ENCODE peak calls at places on chromosomes 12 and 14, in six cellular contexts. S is brain microvascular endothelial cell, A is body of pancreas, X is heart left ventricle, V is stomach, U is ovary. G is an unnamed sample.

GRCh38 chr12:131893605-131894312 is 663 bp upstream of the ULK1 start:
- DNase-seq in S (no peak), A (no peak), X (no peak), V (no peak), U (no peak), G (no peak)

GRCh38 chr14:72104011-72104613 is 171.9 kb downstream of the RGS6 start:
- DNase-seq in S (peak; percentile 2), A (peak; percentile 13), X (no peak), V (no peak), U (no peak), G (no peak)

GRCh38 chr12:32828552-32828951 is 68.0 kb downstream of the PKP2 start:
- DNase-seq in S (no peak), A (no peak), X (no peak), V (no peak), U (no peak), G (no peak)

GRCh38 chr12:42332301-42332894 is 6.4 kb downstream of the PPHLN1 start:
- DNase-seq in S (peak; percentile 42), A (peak; percentile 50), X (no peak), V (no peak), U (no peak), G (no peak)

GRCh38 chr12:124428136-124428791 is 133.4 kb downstream of the RFLNA start:
- DNase-seq in S (peak; percentile 66), A (peak; percentile 73), X (peak; percentile 67), V (no peak), U (peak; percentile 70), G (peak; percentile 80)

GRCh38 chr12:116609715-116610114 is 50.5 kb downstream of the MAP1LC3B2 start:
- DNase-seq in S (no peak), A (no peak), X (no peak), V (no peak), U (no peak), G (no peak)

GRCh38 chr12:47223848-47224213 is 144.1 kb upstream of the AMIGO2 start:
- DNase-seq in S (no peak), A (peak; percentile 62), X (peak; percentile 53), V (peak; percentile 52), U (peak; percentile 73), G (no peak)

GRCh38 chr12:59620326-59620725 is 24.5 kb downstream of the SLC16A7 start:
- DNase-seq in S (no peak), A (no peak), X (no peak), V (no peak), U (no peak), G (no peak)

GRCh38 chr14:92224348-92224954 is 98.5 kb upstream of the SLC24A4 start:
- DNase-seq in S (no peak), A (no peak), X (no peak), V (no peak), U (no peak), G (no peak)

GRCh38 chr14:58341152-58341748 is 42.9 kb downstream of the ARID4A start:
- DNase-seq in S (no peak), A (no peak), X (no peak), V (no peak), U (no peak), G (no peak)

GRCh38 chr12:115259968-115260806 is 576.2 kb upstream of the TBX3 start:
- DNase-seq in S (no peak), A (no peak), X (no peak), V (no peak), U (no peak), G (no peak)

GRCh38 chr12:123733243-123733642 is 21.1 kb downstream of the ATP6V0A2 start:
- DNase-seq in S (no peak), A (no peak), X (no peak), V (no peak), U (no peak), G (no peak)

GRCh38 chr12:46788247-46788887 is 37.4 kb downstream of the SLC38A4 start:
- DNase-seq in S (no peak), A (peak; percentile 8), X (no peak), V (no peak), U (no peak), G (no peak)

GRCh38 chr14:59627011-59627520 is 50.5 kb upstream of the CCDC175 start:
- DNase-seq in S (no peak), A (no peak), X (no peak), V (no peak), U (no peak), G (no peak)

GRCh38 chr14:79516009-79516408 is 695.3 kb downstream of the DIO2 start:
- DNase-seq in S (no peak), A (no peak), X (no peak), V (no peak), U (no peak), G (no peak)

GRCh38 chr14:101082436-101083384 is 179.2 kb upstream of the RTL1 start:
- DNase-seq in S (no peak), A (no peak), X (no peak), V (peak; percentile 17), U (no peak), G (peak; percentile 16)

GRCh38 chr12:114623737-114624136 is 60.2 kb downstream of the TBX3 start:
- DNase-seq in S (no peak), A (no peak), X (no peak), V (no peak), U (no peak), G (no peak)

GRCh38 chr14:101135796-101136742 is 232.5 kb upstream of the RTL1 start:
- DNase-seq in S (no peak), A (no peak), X (no peak), V (peak; percentile 14), U (peak; percentile 21), G (peak; percentile 47)

GRCh38 chr14:32252030-32252670 is 49.1 kb upstream of the RNU6-8 start:
- DNase-seq in S (peak; percentile 78), A (peak; percentile 79), X (no peak), V (peak; percentile 43), U (no peak), G (peak; percentile 68)

GRCh38 chr12:11510671-11511070 is 115.3 kb upstream of the PRB2 start:
- DNase-seq in S (peak; percentile 50), A (no peak), X (no peak), V (no peak), U (no peak), G (no peak)

GRCh38 chr14:90301580-90302181 is 30.1 kb downstream of the NRDE2 start:
- DNase-seq in S (peak; percentile 45), A (no peak), X (no peak), V (no peak), U (no peak), G (no peak)

DNA sequence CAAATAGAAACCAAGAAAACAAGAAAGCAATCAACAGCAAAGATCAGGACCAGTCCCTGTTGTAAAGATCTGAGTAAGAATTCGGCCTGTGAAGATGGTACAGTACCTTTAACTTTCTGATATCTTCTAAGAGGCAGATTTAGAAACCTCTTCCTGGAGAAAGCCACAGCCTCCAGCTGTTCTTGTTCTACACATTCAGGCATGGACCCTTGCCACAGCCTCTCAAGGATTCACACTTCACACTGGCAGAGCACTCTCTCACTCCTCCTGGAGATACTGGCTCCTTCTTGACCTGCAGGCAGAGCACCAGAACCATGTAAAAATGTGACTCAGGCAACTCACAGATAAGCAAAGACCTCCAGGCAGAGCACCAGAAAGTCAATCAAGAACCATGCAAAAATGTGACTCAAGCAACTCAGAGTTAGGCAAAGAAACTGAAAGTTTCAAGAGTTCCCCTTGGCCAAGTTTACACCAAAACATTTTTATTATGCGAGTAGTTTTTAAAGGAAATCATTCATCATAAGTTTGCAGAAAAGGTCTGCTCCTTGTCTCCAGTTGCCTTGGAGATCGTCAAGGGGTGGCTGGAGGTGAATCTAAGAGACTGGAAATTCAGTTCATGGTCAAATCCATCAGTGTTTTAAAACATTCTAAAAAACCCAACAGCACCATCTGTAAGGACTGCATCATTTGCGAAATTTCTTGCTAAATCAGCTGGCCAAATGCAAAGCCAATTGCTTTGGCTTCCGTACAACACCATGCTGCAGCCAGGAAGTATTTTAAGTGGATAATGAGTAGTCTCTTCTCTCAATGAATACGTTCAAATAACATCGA is 119.3 kb upstream of the MDM1 start:
- DNase-seq in S (peak; percentile 76), A (peak; percentile 32), X (peak; percentile 31), V (peak; percentile 29), U (peak; percentile 50), G (peak; percentile 60)
- H3K4me3 ChIP-seq in S (no peak overlapping the region), A (no peak overlapping the region), X (no peak overlapping the region), V (no peak overlapping the region), U (no peak overlapping the region), G (peak overlapping the region; percentile 1)

GRCh38 chr12:21823581-21823980 is 49.1 kb upstream of the KCNJ8 start:
- DNase-seq in S (no peak), A (peak; percentile 11), X (peak; percentile 75), V (no peak), U (peak; percentile 61), G (peak; percentile 82)
- H3K27ac ChIP-seq in S (no peak overlapping the region), A (no peak overlapping the region), X (peak overlapping the region; percentile 9), V (no peak overlapping the region), U (no peak overlapping the region), G (peak overlapping the region; percentile 32)

GRCh38 chr12:49036029-49036428 is 17.5 kb upstream of the PRKAG1 start:
- DNase-seq in S (no peak), A (no peak), X (no peak), V (no peak), U (no peak), G (no peak)
- H3K36me3 ChIP-seq in S (peaks cover 85% of the 10 kb centered on the region), A (peaks cover 40% of the 10 kb centered on the region), X (peaks cover 99% of the 10 kb centered on the region), V (peaks cover 95% of the 10 kb centered on the region), U (no peaks in the 10 kb centered on the region), G (peaks cover 93% of the 10 kb centered on the region)

GRCh38 chr12:6916426-6917200 is 2.2 kb downstream of the ENO2 start:
- DNase-seq in S (no peak), A (no peak), X (peak; percentile 25), V (no peak), U (peak; percentile 33), G (no peak)
- H3K4me3 ChIP-seq in S (no peak overlapping the region), A (no peak overlapping the region), X (no peak overlapping the region), V (no peak overlapping the region), U (no peak overlapping the region), G (no peak overlapping the region)

GRCh38 chr14:73728106-73729014 is 14.2 kb upstream of the PNMA1 start:
- DNase-seq in S (peak; percentile 63), A (peak; percentile 87), X (peak; percentile 86), V (peak; percentile 91), U (peak; percentile 87), G (peak; percentile 93)
- H3K27ac ChIP-seq in S (peak overlapping the region; percentile 37), A (peak overlapping the region; percentile 6), X (peak overlapping the region; percentile 30), V (peak overlapping the region; percentile 70), U (peak overlapping the region; percentile 24), G (peak overlapping the region; percentile 62)

GRCh38 chr14:75700295-75700694 is 39.2 kb downstream of the TTLL5 start:
- DNase-seq in S (no peak), A (no peak), X (no peak), V (no peak), U (no peak), G (no peak)
- H3K36me3 ChIP-seq in S (no peaks in the 10 kb centered on the region), A (peaks cover 4% of the 10 kb centered on the region), X (peaks cover 33% of the 10 kb centered on the region), V (peaks cover 2% of the 10 kb centered on the region), U (no peaks in the 10 kb centered on the region), G (peaks cover 15% of the 10 kb centered on the region)

GRCh38 chr12:40225984-40226602 is 1.3 kb downstream of the LRRK2 start:
- DNase-seq in S (no peak), A (no peak), X (no peak), V (no peak), U (no peak), G (no peak)
- H3K4me3 ChIP-seq in S (no peak overlapping the region), A (no peak overlapping the region), X (peak overlapping the region; percentile 71), V (peak overlapping the region; percentile 52), U (peak overlapping the region; percentile 87), G (peak overlapping the region; percentile 68)

G was measured in right atrium auricular region.